ENCODE peak calls at places on chromosomes 1 and 21, in seven cellular contexts. D is keratinocyte, B is GM12865, N is IMR-90, V is transverse colon, H is cardiac fibroblast, Q is GM20000. L is an unnamed sample.
A peak's percentile ranks its signal among the peaks of the same experiment; 100 is the strongest.

GRCh38 chr1:32924881-32925344 is 23.7 kb upstream of the TMEM54 start:
- DNase-seq in D (no peak), B (no peak), N (no peak), V (peak; percentile 83), H (no peak), Q (no peak), L (no peak)

GRCh38 chr1:94061513-94062443 is 59.2 kb downstream of the ABCA4 start:
- DNase-seq in D (no peak), B (peak; percentile 62), N (peak; percentile 80), V (peak; percentile 65), H (peak; percentile 89), Q (peak; percentile 73), L (peak; percentile 52)

GRCh38 chr1:203744008-203744972 is 20.7 kb upstream of the LAX1 start:
- DNase-seq in D (peak; percentile 63), B (peak; percentile 75), N (peak; percentile 32), V (peak; percentile 36), H (peak; percentile 79), Q (peak; percentile 38), L (no peak)

GRCh38 chr1:1232224-1232800 is at the start of gene B3GALT6:
- DNase-seq in D (no peak), B (no peak), N (peak; percentile 12), V (no peak), H (no peak), Q (no peak), L (no peak)

GRCh38 chr1:162840256-162840839 is 20.6 kb downstream of the CCDC190 start:
- DNase-seq in D (no peak), B (no peak), N (peak; percentile 32), V (no peak), H (no peak), Q (no peak), L (peak; percentile 31)

GRCh38 chr1:7921766-7922165 is 18.9 kb downstream of the TNFRSF9 start:
- DNase-seq in D (no peak), B (no peak), N (peak; percentile 22), V (no peak), H (no peak), Q (no peak), L (no peak)

GRCh38 chr21:33299181-33299752 is 25.5 kb upstream of the IFNAR1 start:
- DNase-seq in D (peak; percentile 62), B (peak; percentile 74), N (no peak), V (peak; percentile 18), H (no peak), Q (peak; percentile 56), L (no peak)

GRCh38 chr1:78277253-78277652 is 213.5 kb upstream of the PTGFR start:
- DNase-seq in D (no peak), B (peak; percentile 64), N (peak; percentile 85), V (no peak), H (peak; percentile 40), Q (peak; percentile 5), L (peak; percentile 70)

GRCh38 chr1:173255214-173255813 is 48.2 kb upstream of the TNFSF4 start:
- DNase-seq in D (no peak), B (peak; percentile 44), N (peak; percentile 61), V (no peak), H (peak; percentile 67), Q (no peak), L (peak; percentile 24)

GRCh38 chr1:7561331-7561921 is 209.7 kb upstream of the VAMP3 start:
- DNase-seq in D (no peak), B (peak; percentile 20), N (peak; percentile 25), V (no peak), H (no peak), Q (no peak), L (no peak)

GRCh38 chr1:203629509-203630082 is 3.0 kb downstream of the ATP2B4 start:
- DNase-seq in D (no peak), B (peak; percentile 23), N (peak; percentile 52), V (peak; percentile 79), H (peak; percentile 61), Q (peak; percentile 34), L (no peak)

GRCh38 chr1:246768403-246769020 is 44.3 kb downstream of the SCCPDH start:
- DNase-seq in D (peak; percentile 28), B (no peak), N (no peak), V (no peak), H (no peak), Q (no peak), L (no peak)

GRCh38 chr21:40386301-40386911 is 460.6 kb downstream of the DSCAM start:
- DNase-seq in D (no peak), B (peak; percentile 5), N (no peak), V (peak; percentile 34), H (no peak), Q (no peak), L (no peak)

GRCh38 chr1:218374972-218375371 is 29.8 kb downstream of the TGFB2 start:
- DNase-seq in D (no peak), B (no peak), N (peak; percentile 56), V (no peak), H (no peak), Q (no peak), L (no peak)

GRCh38 chr21:19874521-19874920 is 1123.7 kb upstream of the NCAM2 start:
- DNase-seq in D (no peak), B (no peak), N (no peak), V (no peak), H (no peak), Q (no peak), L (no peak)

GRCh38 chr1:228930479-228930957 is 195.2 kb downstream of the RHOU start:
- DNase-seq in D (no peak), B (no peak), N (no peak), V (no peak), H (peak; percentile 62), Q (no peak), L (no peak)

DNA sequence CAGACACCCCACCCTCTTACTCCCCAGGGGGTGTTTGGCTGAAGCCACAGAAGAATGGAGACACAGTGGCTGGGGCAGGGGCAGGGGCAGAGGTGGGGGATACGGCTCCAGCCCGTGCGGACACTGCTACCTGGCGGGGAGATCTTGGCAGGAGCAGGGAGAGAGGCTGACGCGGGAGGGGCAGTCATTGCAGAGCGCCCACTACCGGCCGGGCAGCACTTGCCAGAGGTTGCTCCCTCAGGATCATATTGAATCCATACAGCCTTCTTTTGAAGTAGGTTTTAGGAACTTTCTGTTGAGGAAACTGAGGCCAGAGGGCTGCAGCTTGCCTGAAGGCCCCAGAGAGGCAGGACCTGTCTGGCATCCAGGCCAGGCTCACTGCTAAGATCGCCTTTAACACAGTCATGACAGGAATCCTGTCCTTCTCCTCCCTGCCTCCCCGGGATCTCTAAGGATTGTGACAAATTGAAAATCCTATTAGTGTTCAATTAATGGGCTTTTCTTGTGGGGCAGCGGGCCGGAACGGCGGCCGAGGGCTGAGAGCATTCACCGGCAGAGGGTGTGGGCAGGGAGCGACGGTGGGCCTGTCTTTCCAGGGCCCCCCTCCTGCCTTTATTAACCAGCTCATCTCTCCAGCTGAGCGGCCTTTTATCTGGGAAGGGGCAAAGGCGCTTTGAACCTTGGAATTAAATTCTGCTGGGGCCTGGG is 65.5 kb upstream of the WNT4 start:
- DNase-seq in D (no peak), B (no peak), N (no peak), V (no peak), H (no peak), Q (no peak), L (no peak)
- TF ChIP-seq CTCF in D (no peak), B (peak; percentile 41), N (no peak), V (no peak), H (no peak), Q (no peak), L (peak; percentile 33)

GRCh38 chr1:81499487-81499886 is 301.2 kb upstream of the ADGRL2 start:
- DNase-seq in D (no peak), B (peak; percentile 21), N (no peak), V (no peak), H (no peak), Q (no peak), L (no peak)

GRCh38 chr1:81493102-81493864 is 307.5 kb upstream of the ADGRL2 start:
- DNase-seq in D (no peak), B (no peak), N (no peak), V (no peak), H (peak; percentile 18), Q (no peak), L (no peak)

GRCh38 chr1:81492628-81493027 is 308.1 kb upstream of the ADGRL2 start:
- DNase-seq in D (no peak), B (no peak), N (no peak), V (no peak), H (no peak), Q (no peak), L (no peak)

DNA sequence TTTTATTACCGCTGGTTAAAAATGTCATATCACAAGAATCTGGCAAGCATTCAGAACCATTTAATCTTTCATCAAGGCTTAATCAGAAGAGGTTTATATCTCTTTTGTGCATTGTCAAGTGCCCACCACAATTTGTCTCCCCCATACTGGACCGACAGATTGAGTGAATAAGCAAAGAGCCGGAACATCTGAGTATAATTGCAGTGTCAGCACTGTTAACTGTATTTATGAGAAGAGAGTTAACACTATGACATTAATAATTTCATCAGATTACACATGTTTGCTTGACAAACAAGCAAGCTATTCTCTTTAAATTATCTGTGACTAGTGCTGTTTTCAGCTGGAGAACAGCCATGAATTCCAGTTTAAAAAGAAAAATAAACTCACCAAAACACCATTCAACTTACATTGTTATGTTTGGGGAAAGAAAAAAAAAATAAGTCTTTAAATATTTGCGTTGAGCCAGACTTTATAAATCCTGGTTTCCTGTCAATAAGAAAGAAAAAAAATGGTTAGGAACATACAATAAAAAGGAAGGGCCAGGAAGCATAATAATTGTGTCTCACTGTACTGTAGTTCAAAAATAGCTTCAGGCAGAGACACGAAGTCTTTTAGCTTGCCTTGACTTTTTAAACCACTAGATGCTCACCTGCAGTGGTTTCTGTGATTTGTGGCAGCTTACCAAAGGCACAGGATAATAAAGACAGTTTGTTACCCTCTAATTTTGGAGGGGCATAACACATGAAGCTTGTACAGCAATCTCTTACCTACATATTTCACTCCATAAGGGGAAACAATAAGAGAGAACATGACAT is 302.2 kb upstream of the ADGRL2 start:
- DNase-seq in D (no peak), B (no peak), N (no peak), V (no peak), H (no peak), Q (no peak), L (no peak)
- TF ChIP-seq CTCF in D (no peak), B (no peak), N (no peak), V (no peak), H (no peak), Q (no peak), L (no peak)

DNA sequence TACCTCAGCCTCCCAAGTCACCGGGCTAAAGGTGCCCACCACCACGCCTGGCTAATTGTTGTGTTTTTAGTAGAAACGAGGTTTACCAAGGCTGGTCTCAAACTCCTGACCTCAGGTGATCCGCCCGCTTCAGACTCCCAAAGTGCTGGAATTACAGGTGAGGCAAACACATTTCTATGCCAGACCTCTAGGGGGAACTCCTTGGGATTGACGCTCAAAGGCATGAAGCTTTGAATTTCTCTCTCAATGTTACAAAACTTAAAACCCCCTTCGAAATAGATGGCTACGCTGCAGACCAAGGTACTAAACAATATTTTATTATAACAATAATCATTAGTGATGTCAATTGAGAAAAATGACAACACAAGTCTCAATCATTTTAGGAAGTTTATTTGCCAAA is 330.0 kb downstream of the SETD4 start:
- DNase-seq in D (no peak), B (no peak), N (no peak), V (no peak), H (no peak), Q (no peak), L (no peak)
- TF ChIP-seq CTCF in D (no peak), B (no peak), N (no peak), V (no peak), H (no peak), Q (no peak), L (peak; percentile 18)

DNA sequence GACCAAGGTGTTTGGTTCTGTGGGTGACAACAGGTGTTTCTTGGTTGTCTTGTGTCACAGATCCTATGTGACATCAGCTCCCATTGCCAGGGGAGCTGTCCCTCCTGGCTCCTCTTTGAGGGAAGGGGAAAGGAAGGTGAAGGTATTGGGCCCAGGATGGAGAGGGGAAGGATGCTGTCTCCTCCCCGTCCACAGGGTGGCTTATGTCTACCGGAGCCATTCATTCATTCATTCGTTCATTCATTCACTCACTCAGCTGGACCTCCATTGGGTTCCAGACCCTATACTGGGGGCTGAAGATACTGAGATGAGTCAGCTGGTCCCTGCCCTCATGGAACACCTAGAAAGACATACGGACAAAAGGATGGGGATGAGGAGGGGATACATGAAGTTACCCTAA is 38.9 kb downstream of the EPHB2 start:
- DNase-seq in D (no peak), B (no peak), N (no peak), V (no peak), H (no peak), Q (no peak), L (no peak)
- TF ChIP-seq CTCF in D (no peak), B (no peak), N (no peak), V (no peak), H (peak; percentile 3), Q (no peak), L (peak; percentile 24)